ENCODE peak calls at places on chromosomes 6 and 20, in four cellular contexts. H, P, J and R are unnamed samples.

GRCh38 chr6:66423047-66423446 is 716.0 kb upstream of the EYS start:
- DNase-seq in H (no peak), J (no peak), P (no peak), R (no peak)

GRCh38 chr20:34058831-34059230 is 53.2 kb downstream of the EIF2S2 start:
- DNase-seq in J (no peak), H (peak; percentile 36), P (no peak), R (peak; percentile 48)

GRCh38 chr6:132598473-132598872 is 8.9 kb upstream of the TAAR5 start:
- DNase-seq in P (no peak), J (no peak), H (no peak), R (no peak)

GRCh38 chr6:3231213-3232016 is 4.0 kb upstream of the TUBB2B start:
- DNase-seq in P (no peak), J (peak; percentile 72), H (no peak), R (no peak)

GRCh38 chr6:87103977-87104601 is 9.2 kb upstream of the CGA start:
- DNase-seq in J (no peak), H (no peak), P (no peak), R (no peak)

GRCh38 chr20:54019585-54019984 is 50.8 kb downstream of the BCAS1 start:
- DNase-seq in H (no peak), J (no peak), P (no peak), R (no peak)

GRCh38 chr6:53484409-53485280 is 60.3 kb downstream of the GCLC start:
- DNase-seq in P (no peak), H (peak; percentile 82), J (no peak), R (peak; percentile 62)

GRCh38 chr6:85715797-85716196 is 73.1 kb upstream of the SYNCRIP start:
- DNase-seq in J (no peak), P (no peak), H (no peak), R (no peak)

GRCh38 chr6:109055771-109056235 is 38.8 kb downstream of the SESN1 start:
- DNase-seq in P (no peak), J (no peak), H (no peak), R (no peak)

GRCh38 chr20:63028461-63028921 is 21.7 kb upstream of the BHLHE23 start:
- DNase-seq in H (no peak), J (no peak), P (no peak), R (no peak)

GRCh38 chr20:14142171-14142570 is 146.9 kb downstream of the MACROD2 start:
- DNase-seq in H (no peak), J (no peak), P (no peak), R (no peak)

GRCh38 chr6:132401120-132401940 is at the start of gene MOXD1:
- DNase-seq in J (peak; percentile 52), H (no peak), P (peak; percentile 88), R (peak; percentile 41)

GRCh38 chr20:6622041-6622440 is 145.4 kb upstream of the BMP2 start:
- DNase-seq in J (no peak), P (no peak), H (no peak), R (no peak)

GRCh38 chr20:37640600-37641561 is 52.9 kb upstream of the CTNNBL1 start:
- DNase-seq in P (no peak), H (no peak), J (no peak), R (no peak)

GRCh38 chr6:118574051-118574865 is 26.2 kb downstream of the PLN start:
- DNase-seq in P (no peak), H (no peak), J (no peak), R (no peak)

GRCh38 chr6:150672792-150673191 is 73.1 kb downstream of the PLEKHG1 start:
- DNase-seq in J (no peak), H (no peak), P (no peak), R (no peak)

GRCh38 chr20:38193586-38194105 is 28.6 kb upstream of the TGM2 start:
- DNase-seq in H (no peak), J (no peak), P (peak; percentile 76), R (no peak)

GRCh38 chr6:170176621-170177382 is 114.1 kb downstream of the DLL1 start:
- DNase-seq in J (no peak), H (no peak), P (peak; percentile 77), R (no peak)

GRCh38 chr6:64252256-64252655 is 616.7 kb downstream of the PHF3 start:
- DNase-seq in P (no peak), J (no peak), H (no peak), R (no peak)

GRCh38 chr6:154841109-154841508 is 107.9 kb downstream of the SCAF8 start:
- DNase-seq in J (no peak), P (no peak), H (no peak), R (no peak)

GRCh38 chr20:24585796-24586522 is 116.5 kb downstream of the SYNDIG1 start:
- DNase-seq in P (no peak), H (no peak), J (no peak), R (no peak)

GRCh38 chr6:20876016-20876415 is 341.8 kb downstream of the CDKAL1 start:
- DNase-seq in J (no peak), P (no peak), H (no peak), R (no peak)

GRCh38 chr6:144007779-144008500 is at the start of gene PLAGL1:
- DNase-seq in P (no peak), H (no peak), J (peak; percentile 85), R (peak; percentile 6)

GRCh38 chr20:36462440-36463211 is 78.7 kb upstream of the MYL9 start:
- DNase-seq in H (no peak), J (peak; percentile 82), P (no peak), R (peak; percentile 25)

GRCh38 chr6:44193307-44193910 is 23.3 kb upstream of the MYMX start:
- DNase-seq in H (no peak), J (no peak), P (no peak), R (no peak)

GRCh38 chr6:22112490-22112889 is 184.3 kb downstream of the PRL start:
- DNase-seq in J (no peak), P (no peak), H (no peak), R (no peak)

GRCh38 chr6:127402890-127403617 is 56.1 kb downstream of the KIAA0408 start:
- DNase-seq in J (no peak), H (no peak), P (no peak), R (no peak)

GRCh38 chr6:136695410-136695809 is 96.9 kb downstream of the MAP3K5 start:
- DNase-seq in P (no peak), J (no peak), H (no peak), R (no peak)

GRCh38 chr6:1383729-1384548 is 5.4 kb upstream of the FOXF2 start:
- DNase-seq in J (no peak), P (peak; percentile 85), H (no peak), R (no peak)

GRCh38 chr6:84764332-84765049 is at the start of gene TBX18:
- DNase-seq in P (peak; percentile 95), J (peak; percentile 95), H (no peak), R (no peak)

GRCh38 chr20:16107172-16107870 is 465.9 kb downstream of the KIF16B start:
- DNase-seq in H (no peak), J (no peak), P (no peak), R (no peak)

GRCh38 chr6:73636048-73636447 is 17.7 kb downstream of the SLC17A5 start:
- DNase-seq in J (no peak), P (no peak), H (no peak), R (no peak)

GRCh38 chr6:15512126-15512525 is 150.7 kb downstream of the DTNBP1 start:
- DNase-seq in J (no peak), H (no peak), P (no peak), R (no peak)

GRCh38 chr20:18977441-18977840 is 163.9 kb downstream of the SCP2D1 start:
- DNase-seq in P (no peak), H (no peak), J (no peak), R (no peak)

GRCh38 chr6:117265425-117266266 is at the start of gene VGLL2:
- DNase-seq in P (no peak), H (no peak), J (peak; percentile 55), R (no peak)

GRCh38 chr20:40754372-40754943 is 65.4 kb upstream of the MAFB start:
- DNase-seq in H (no peak), J (peak; percentile 66), P (no peak), R (no peak)